ENCODE peak calls at places on chromosomes 13 and 19, in six cellular contexts. I, S, T, R, M and J are unnamed samples.

GRCh38 chr19:47353307-47353712 is 4.2 kb downstream of the DHX34 start:
- DNase-seq in R (no peak), M (no peak), I (peak; percentile 16), T (no peak), S (peak; percentile 76), J (no peak)

GRCh38 chr19:58581227-58582141 is 8.3 kb upstream of the MZF1 start:
- DNase-seq in I (no peak), M (peak; percentile 81), T (peak; percentile 68), S (peak; percentile 92), R (no peak), J (peak; percentile 39)

GRCh38 chr19:47467914-47468313 is 3.8 kb downstream of the SLC8A2 start:
- DNase-seq in M (no peak), R (no peak), I (no peak), S (no peak), T (no peak), J (no peak)

GRCh38 chr19:46748325-46749109 is 2.3 kb upstream of the STRN4 start:
- DNase-seq in R (no peak), S (peak; percentile 81), I (peak; percentile 75), M (no peak), T (no peak), J (no peak)

GRCh38 chr13:76993021-76993420 is 1.1 kb downstream of the CLN5 start:
- DNase-seq in R (no peak), S (no peak), T (no peak), I (no peak), M (no peak), J (no peak)

GRCh38 chr19:53246498-53246897 is 8.2 kb downstream of the ZNF677 start:
- DNase-seq in T (no peak), R (no peak), M (no peak), I (no peak), S (no peak), J (no peak)

GRCh38 chr19:56111601-56112312 is 9.3 kb downstream of the ZNF787 start:
- DNase-seq in R (no peak), I (peak; percentile 33), M (no peak), T (no peak), S (peak; percentile 65), J (no peak)

GRCh38 chr13:36787181-36787580 is 31.8 kb upstream of the RFXAP start:
- DNase-seq in S (no peak), I (no peak), R (no peak), T (no peak), M (no peak), J (no peak)

GRCh38 chr13:51997641-51998330 is 13.5 kb downstream of the ATP7B start:
- DNase-seq in T (no peak), S (no peak), I (no peak), M (no peak), R (no peak), J (no peak)

GRCh38 chr13:53137777-53138176 is 109.2 kb downstream of the OLFM4 start:
- DNase-seq in I (no peak), R (no peak), M (no peak), T (peak; percentile 37), S (no peak), J (no peak)

GRCh38 chr19:40640744-40641143 is 39.6 kb downstream of the LTBP4 start:
- DNase-seq in R (no peak), S (peak; percentile 51), T (no peak), I (no peak), M (no peak), J (no peak)

GRCh38 chr19:13102416-13102665 is 317 bp downstream of the LYL1 start:
- DNase-seq in T (peak; percentile 22), I (no peak), S (no peak), R (no peak), M (no peak), J (no peak)

GRCh38 chr13:67119481-67119883 is 110.7 kb downstream of the PCDH9 start:
- DNase-seq in T (peak; percentile 43), I (no peak), M (no peak), S (no peak), R (no peak), J (peak; percentile 45)

GRCh38 chr13:23714672-23715071 is 144.5 kb downstream of the TNFRSF19 start:
- DNase-seq in T (no peak), M (no peak), S (no peak), I (no peak), R (no peak), J (no peak)

GRCh38 chr13:40334031-40334430 is 332.4 kb downstream of the FOXO1 start:
- DNase-seq in I (no peak), M (no peak), T (no peak), S (no peak), R (no peak), J (no peak)

GRCh38 chr13:96294930-96295657 is 205.2 kb downstream of the HS6ST3 start:
- DNase-seq in M (no peak), S (no peak), T (no peak), R (no peak), I (no peak), J (no peak)

GRCh38 chr19:30135797-30136196 is 193.8 kb downstream of the URI1 start:
- DNase-seq in S (no peak), M (no peak), I (peak; percentile 80), R (no peak), T (no peak), J (no peak)

GRCh38 chr13:97030705-97031452 is 36.6 kb upstream of the OXGR1 start:
- DNase-seq in T (no peak), R (peak; percentile 48), M (no peak), S (no peak), I (peak; percentile 47), J (peak; percentile 2)

GRCh38 chr19:28482221-28482620 is 730.7 kb downstream of the UQCRFS1 start:
- DNase-seq in R (no peak), M (no peak), I (no peak), T (no peak), S (no peak), J (no peak)

GRCh38 chr19:45406165-45406956 is at the start of gene POLR1G:
- DNase-seq in S (peak; percentile 83), I (peak; percentile 90), M (peak; percentile 75), R (peak; percentile 82), T (peak; percentile 63), J (no peak)

GRCh38 chr13:42400188-42400833 is 128.4 kb downstream of the AKAP11 start:
- DNase-seq in I (no peak), S (no peak), M (no peak), T (no peak), R (no peak), J (no peak)

GRCh38 chr13:94674609-94675348 is 37.6 kb downstream of the SOX21 start:
- DNase-seq in S (no peak), I (peak; percentile 52), R (peak; percentile 75), M (peak; percentile 37), T (no peak), J (no peak)

GRCh38 chr13:71149498-71150363 is 717.3 kb downstream of the DACH1 start:
- DNase-seq in M (peak; percentile 22), R (peak; percentile 98), I (no peak), S (no peak), T (no peak), J (no peak)

GRCh38 chr13:38452656-38453055 is 103.0 kb downstream of the UFM1 start:
- DNase-seq in T (no peak), M (no peak), S (no peak), R (no peak), I (no peak), J (no peak)

GRCh38 chr13:68190826-68191225 is 960.7 kb upstream of the PCDH9 start:
- DNase-seq in R (no peak), M (no peak), T (no peak), S (no peak), I (no peak), J (no peak)

GRCh38 chr19:48393559-48394330 is at the start of gene GRIN2D:
- DNase-seq in T (no peak), I (peak; percentile 78), R (no peak), M (no peak), S (peak; percentile 36), J (no peak)

GRCh38 chr13:57865600-57866294 is 234.2 kb downstream of the PCDH17 start:
- DNase-seq in S (no peak), R (no peak), T (no peak), M (no peak), I (no peak), J (no peak)